ENCODE peak calls at places on chromosomes 13 and 19, in four cellular contexts. Y, K, P and L are unnamed samples.

GRCh38 chr13:48066310-48066989 is 28.5 kb downstream of the MED4 start:
- DNase-seq in Y (peak), K (peak), P (no peak), L (no peak)

GRCh38 chr19:34273121-34273845 is 18.9 kb downstream of the GARRE1 start:
- DNase-seq in Y (no peak), K (no peak), P (no peak), L (no peak)

GRCh38 chr19:54178581-54179261 is 5.8 kb upstream of the TMC4 start:
- DNase-seq in K (no peak), P (peak), Y (no peak), L (no peak)

GRCh38 chr13:26061947-26062346 is 10.1 kb upstream of the SHISA2 start:
- DNase-seq in Y (no peak), K (no peak), P (no peak), L (no peak)

GRCh38 chr19:44734357-44734756 is 14.2 kb upstream of the BCL3 start:
- DNase-seq in K (no peak), Y (no peak), P (no peak), L (no peak)

GRCh38 chr13:111129465-111130110 is 14.5 kb downstream of the ARHGEF7 start:
- DNase-seq in Y (peak), P (no peak), K (no peak), L (no peak)

GRCh38 chr19:17282488-17283256 is 971 bp downstream of the ANKLE1 start:
- DNase-seq in P (peak), K (peak), Y (peak), L (peak)

GRCh38 chr13:80361883-80362327 is 21.0 kb upstream of the SPRY2 start:
- DNase-seq in Y (no peak), P (no peak), K (peak), L (no peak)

GRCh38 chr13:98368019-98368418 is 190.9 kb upstream of the RNF113B start:
- DNase-seq in K (no peak), Y (no peak), P (no peak), L (no peak)

GRCh38 chr13:112079696-112080095 is 12.7 kb downstream of the SOX1 start:
- DNase-seq in P (no peak), K (no peak), Y (no peak), L (no peak)

GRCh38 chr13:33249066-33249465 is 36.5 kb downstream of the STARD13 start:
- DNase-seq in P (no peak), K (no peak), Y (no peak), L (no peak)

DNA sequence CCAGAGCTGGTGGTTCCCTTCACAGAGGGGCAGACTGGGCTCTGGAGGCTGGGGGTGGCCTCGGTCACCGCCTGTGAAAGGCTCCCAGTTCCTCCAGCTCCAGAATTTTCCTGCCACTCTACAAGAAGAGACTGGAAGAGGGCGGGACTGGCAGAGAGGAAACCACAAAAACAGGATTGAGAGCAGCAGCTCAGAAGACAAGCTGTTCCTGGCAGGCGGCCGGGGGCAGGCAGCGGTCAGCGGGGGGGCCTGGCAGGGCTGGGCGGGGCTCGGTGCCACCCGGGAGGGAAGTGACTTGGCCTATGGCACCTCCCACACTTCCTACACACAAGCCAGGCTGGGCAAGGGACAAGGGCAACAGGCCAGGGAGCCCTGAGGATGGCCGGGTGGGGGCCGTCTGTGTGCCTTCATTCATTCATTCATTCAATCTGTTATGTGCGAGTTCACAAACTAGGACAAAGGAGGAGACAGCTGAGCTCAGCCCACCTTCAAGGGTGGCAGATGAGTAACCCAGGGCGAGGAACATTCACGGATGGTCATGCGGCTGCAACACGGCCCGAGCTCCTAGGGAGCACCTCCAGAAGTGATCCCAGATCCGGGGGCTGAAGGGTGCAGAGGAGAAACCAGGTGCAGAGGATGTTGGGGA is 16.9 kb upstream of the BTBD2 start:
- DNase-seq in K (no peak), P (peak), Y (no peak), L (no peak)
- TF ChIP-seq YY1 in K (no peak), P (no peak), Y (no peak), L (no peak)

DNA sequence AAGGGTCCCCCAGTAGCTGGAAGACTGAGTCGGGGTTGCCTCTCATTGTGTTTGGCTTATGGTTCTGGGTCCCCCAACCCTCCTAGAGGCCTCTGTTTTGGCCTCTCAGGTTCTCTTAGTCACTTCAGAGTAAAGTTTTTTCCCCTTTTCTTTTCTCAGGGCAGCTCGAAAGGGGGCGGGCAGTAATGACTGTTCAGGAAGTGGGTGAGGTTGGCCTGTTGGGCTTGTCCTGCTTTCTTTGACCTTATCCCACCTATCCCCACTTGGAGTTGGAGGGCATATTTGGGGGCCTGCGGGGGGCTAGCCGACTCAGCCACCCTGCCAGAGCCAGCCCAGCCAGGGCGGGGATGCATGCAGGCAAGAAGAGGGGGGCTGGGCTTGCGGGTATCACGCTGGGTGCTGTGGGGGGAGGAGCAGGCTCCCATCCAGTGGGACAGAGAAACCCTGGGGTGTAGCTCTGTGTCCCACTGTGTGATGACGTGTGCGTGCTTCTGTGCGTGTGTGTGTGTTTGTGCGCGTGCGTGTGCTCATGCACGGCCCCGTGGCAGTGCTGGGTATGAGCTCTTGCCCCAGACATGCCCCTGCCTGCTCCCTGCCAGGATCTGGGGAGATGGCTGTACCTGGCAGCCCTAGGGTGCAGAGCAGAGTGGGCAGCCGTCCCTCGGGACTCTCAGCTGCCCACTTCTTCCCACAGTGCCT is 1.4 kb downstream of the CIC start:
- DNase-seq in Y (no peak), K (no peak), P (no peak), L (no peak)
- TF ChIP-seq SUZ12 in Y (no peak), K (no peak), P (no peak), L (no peak)

DNA sequence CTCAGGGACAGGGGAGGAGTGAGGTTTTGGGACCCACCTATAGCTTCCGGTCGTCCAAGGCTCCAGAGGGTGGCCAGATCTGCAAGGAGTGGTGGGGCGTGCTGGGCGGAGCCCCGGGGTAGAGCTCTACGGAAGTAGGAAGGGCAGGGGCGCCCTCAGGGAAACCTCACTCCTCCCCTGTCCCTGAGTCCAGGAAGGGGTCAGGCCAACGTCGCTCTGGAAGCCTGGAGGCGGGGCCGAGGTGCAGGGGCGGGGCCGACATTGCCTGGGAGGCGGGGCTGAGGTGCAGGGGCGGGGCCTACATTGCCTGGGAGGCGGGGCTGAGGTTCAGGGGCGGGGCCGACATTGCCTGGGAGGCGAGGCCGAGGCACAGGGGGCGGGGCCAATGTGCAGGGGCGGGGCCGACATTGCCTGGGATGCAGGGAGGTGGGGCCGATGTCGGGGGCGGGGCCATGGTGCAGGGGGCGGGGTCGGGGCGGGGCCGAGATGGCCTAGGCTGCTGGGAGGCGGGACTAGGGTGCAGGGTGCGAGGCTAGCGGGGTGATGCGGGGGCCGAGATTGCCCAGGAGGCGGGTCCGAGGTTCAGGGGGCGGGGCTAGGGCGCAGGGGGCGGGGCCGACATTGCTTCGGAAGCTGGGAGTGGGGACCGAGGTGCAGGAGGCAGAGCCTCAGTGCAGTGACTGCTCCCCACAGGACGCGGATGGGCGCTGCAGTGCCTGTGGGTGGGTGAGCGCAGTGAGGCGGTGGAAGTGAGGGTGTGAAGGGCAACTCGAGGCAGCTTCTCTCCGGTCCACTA is 4.9 kb upstream of the PALM start:
- DNase-seq in K (peak), P (peak), Y (no peak), L (peak)
- TF ChIP-seq YY1 in K (no peak), P (no peak), Y (no peak), L (no peak)

GRCh38 chr19:38792250-38793111 is 3.5 kb downstream of the LGALS7B start:
- DNase-seq in Y (no peak), P (peak), K (no peak), L (no peak)
- TF ChIP-seq SUZ12 in Y (no peak), P (no peak), K (no peak), L (no peak)

GRCh38 chr19:13839938-13840750 is 36.8 kb upstream of the NANOS3 start:
- DNase-seq in K (no peak), P (no peak), Y (no peak), L (no peak)
- TF ChIP-seq YY1 in K (no peak), P (no peak), Y (no peak), L (no peak)

GRCh38 chr13:109955598-109955997 is 169.2 kb upstream of the IRS2 start:
- DNase-seq in Y (no peak), P (no peak), K (peak), L (no peak)
- TF ChIP-seq SUZ12 in Y (no peak), P (no peak), K (no peak), L (no peak)

DNA sequence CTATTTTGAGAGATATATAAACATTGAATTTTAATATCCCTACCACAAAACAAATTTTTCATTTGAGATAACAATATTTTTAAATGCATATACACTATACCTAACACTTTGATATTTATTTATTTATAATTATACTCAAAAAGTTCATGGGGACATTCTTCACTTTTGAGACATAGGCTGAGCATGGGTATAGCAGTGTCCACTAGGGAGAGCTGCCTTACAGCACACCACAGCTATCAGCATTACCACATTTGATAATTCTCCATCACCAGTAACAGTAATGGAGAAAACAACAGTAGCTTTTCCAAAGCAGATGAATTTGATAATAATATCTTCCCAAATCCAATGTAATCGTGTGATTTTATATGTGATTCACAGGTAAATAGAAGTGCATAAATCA is 626.1 kb downstream of the DACH1 start:
- DNase-seq in Y (no peak), P (no peak), K (no peak), L (no peak)
- TF ChIP-seq YY1 in Y (no peak), P (no peak), K (no peak), L (no peak)

DNA sequence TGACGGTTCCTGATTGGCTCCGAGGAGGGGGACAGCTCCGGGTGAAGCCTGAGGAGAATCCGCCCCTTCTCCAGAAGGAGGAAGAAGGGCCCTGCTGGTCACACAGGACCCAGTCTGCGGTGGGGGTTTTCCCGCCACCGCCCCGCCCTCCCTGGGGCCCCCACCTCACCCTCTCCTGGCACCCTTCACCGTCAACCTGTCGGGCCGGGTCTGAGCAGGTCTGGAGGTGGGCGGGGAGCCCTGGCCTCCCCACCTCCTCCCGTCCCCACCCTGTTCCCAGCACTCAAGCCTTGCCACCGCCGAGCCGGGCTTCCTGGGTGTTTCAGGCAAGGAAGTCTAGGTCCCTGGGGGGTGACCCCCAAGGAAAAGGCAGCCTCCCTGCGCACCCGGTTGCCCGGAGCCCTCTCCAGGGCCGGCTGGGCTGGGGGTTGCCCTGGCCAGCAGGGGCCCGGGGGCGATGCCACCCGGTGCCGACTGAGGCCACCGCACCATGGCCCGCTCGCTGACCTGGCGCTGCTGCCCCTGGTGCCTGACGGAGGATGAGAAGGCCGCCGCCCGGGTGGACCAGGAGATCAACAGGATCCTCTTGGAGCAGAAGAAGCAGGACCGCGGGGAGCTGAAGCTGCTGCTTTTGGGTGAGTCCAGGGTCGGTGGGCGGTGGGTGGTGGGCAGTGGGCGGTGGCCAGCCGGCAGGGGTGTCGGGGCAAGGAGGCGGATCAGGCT is at the start of gene GNA15:
- DNase-seq in Y (no peak), K (no peak), P (no peak), L (no peak)
- TF ChIP-seq SUZ12 in Y (no peak), K (no peak), P (no peak), L (no peak)

GRCh38 chr19:48836089-48837017 is at the start of gene HSD17B14:
- DNase-seq in Y (no peak), K (no peak), P (peak), L (no peak)
- TF ChIP-seq YY1 in Y (no peak), K (no peak), P (no peak), L (no peak)